ENCODE peak calls at places on chromosomes 1 and 21, in seven cellular contexts. One of them, this sample, is unnamed.
A peak's percentile ranks its signal among the peaks of the same experiment; 100 is the strongest.

GRCh38 chr1:80392529-80392928 is 1386.0 kb upstream of the ADGRL4 start:
- DNase-seq in mesothelial cell of epicardium: no peak
- DNase-seq in GM13976: no peak
- DNase-seq in aorta: no peak
- DNase-seq in NCI-H460: no peak
- DNase-seq in GM12878: no peak
- DNase-seq in activated CD4-positive, alpha-beta T cell treated with anti-CD3 and anti-CD28 coated beads, Interleukin-2, amount 50 U/mL, for 1 hour: no peak
- DNase-seq in this sample: no peak

GRCh38 chr1:29668761-29669487 is 432.6 kb downstream of the PTPRU start:
- DNase-seq in mesothelial cell of epicardium: no peak
- DNase-seq in GM13976: no peak
- DNase-seq in aorta: no peak
- DNase-seq in NCI-H460: no peak
- DNase-seq in GM12878: no peak
- DNase-seq in activated CD4-positive, alpha-beta T cell treated with anti-CD3 and anti-CD28 coated beads, Interleukin-2, amount 50 U/mL, for 1 hour: no peak
- DNase-seq in this sample: no peak

GRCh38 chr1:36083635-36084501 is at the start of gene TEKT2:
- DNase-seq in mesothelial cell of epicardium: peak; percentile 63
- DNase-seq in GM13976: peak; percentile 71
- DNase-seq in aorta: no peak
- DNase-seq in NCI-H460: no peak
- DNase-seq in GM12878: no peak
- DNase-seq in activated CD4-positive, alpha-beta T cell treated with anti-CD3 and anti-CD28 coated beads, Interleukin-2, amount 50 U/mL, for 1 hour: no peak
- DNase-seq in this sample: peak; percentile 47

GRCh38 chr1:88075813-88076212 is 608.3 kb upstream of the PKN2 start:
- DNase-seq in mesothelial cell of epicardium: no peak
- DNase-seq in GM13976: no peak
- DNase-seq in aorta: no peak
- DNase-seq in NCI-H460: no peak
- DNase-seq in GM12878: no peak
- DNase-seq in activated CD4-positive, alpha-beta T cell treated with anti-CD3 and anti-CD28 coated beads, Interleukin-2, amount 50 U/mL, for 1 hour: no peak
- DNase-seq in this sample: no peak

GRCh38 chr1:11539850-11540772 is 61.2 kb downstream of the DISP3 start:
- DNase-seq in mesothelial cell of epicardium: no peak
- DNase-seq in GM13976: no peak
- DNase-seq in aorta: peak; percentile 22
- DNase-seq in NCI-H460: no peak
- DNase-seq in GM12878: no peak
- DNase-seq in activated CD4-positive, alpha-beta T cell treated with anti-CD3 and anti-CD28 coated beads, Interleukin-2, amount 50 U/mL, for 1 hour: no peak
- DNase-seq in this sample: no peak

GRCh38 chr1:233909195-233909594 is 4.7 kb downstream of the SLC35F3 start:
- DNase-seq in mesothelial cell of epicardium: no peak
- DNase-seq in GM13976: no peak
- DNase-seq in aorta: no peak
- DNase-seq in NCI-H460: no peak
- DNase-seq in GM12878: no peak
- DNase-seq in activated CD4-positive, alpha-beta T cell treated with anti-CD3 and anti-CD28 coated beads, Interleukin-2, amount 50 U/mL, for 1 hour: no peak
- DNase-seq in this sample: no peak

GRCh38 chr1:55955237-55955636 is 624.1 kb downstream of the PLPP3 start:
- DNase-seq in mesothelial cell of epicardium: no peak
- DNase-seq in GM13976: no peak
- DNase-seq in aorta: no peak
- DNase-seq in NCI-H460: no peak
- DNase-seq in GM12878: no peak
- DNase-seq in activated CD4-positive, alpha-beta T cell treated with anti-CD3 and anti-CD28 coated beads, Interleukin-2, amount 50 U/mL, for 1 hour: no peak
- DNase-seq in this sample: no peak

GRCh38 chr1:24562625-24563024 is 6.7 kb downstream of the NCMAP start:
- DNase-seq in mesothelial cell of epicardium: no peak
- DNase-seq in GM13976: no peak
- DNase-seq in aorta: no peak
- DNase-seq in NCI-H460: no peak
- DNase-seq in GM12878: no peak
- DNase-seq in activated CD4-positive, alpha-beta T cell treated with anti-CD3 and anti-CD28 coated beads, Interleukin-2, amount 50 U/mL, for 1 hour: no peak
- DNase-seq in this sample: no peak

GRCh38 chr1:113813218-113813617 is 942 bp upstream of the RSBN1 start:
- DNase-seq in mesothelial cell of epicardium: no peak
- DNase-seq in GM13976: no peak
- DNase-seq in aorta: no peak
- DNase-seq in NCI-H460: no peak
- DNase-seq in GM12878: no peak
- DNase-seq in activated CD4-positive, alpha-beta T cell treated with anti-CD3 and anti-CD28 coated beads, Interleukin-2, amount 50 U/mL, for 1 hour: no peak
- DNase-seq in this sample: no peak

GRCh38 chr1:60960846-60961542 is 121.4 kb upstream of the NFIA start:
- DNase-seq in mesothelial cell of epicardium: no peak
- DNase-seq in GM13976: no peak
- DNase-seq in aorta: peak; percentile 66
- DNase-seq in NCI-H460: no peak
- DNase-seq in GM12878: no peak
- DNase-seq in activated CD4-positive, alpha-beta T cell treated with anti-CD3 and anti-CD28 coated beads, Interleukin-2, amount 50 U/mL, for 1 hour: no peak
- DNase-seq in this sample: no peak

GRCh38 chr1:30397576-30397975 is 325.8 kb downstream of the MATN1 start:
- DNase-seq in mesothelial cell of epicardium: no peak
- DNase-seq in GM13976: no peak
- DNase-seq in aorta: peak; percentile 9
- DNase-seq in NCI-H460: no peak
- DNase-seq in GM12878: no peak
- DNase-seq in activated CD4-positive, alpha-beta T cell treated with anti-CD3 and anti-CD28 coated beads, Interleukin-2, amount 50 U/mL, for 1 hour: no peak
- DNase-seq in this sample: no peak

GRCh38 chr1:48047116-48047515 is 49.9 kb upstream of the TRABD2B start:
- DNase-seq in mesothelial cell of epicardium: no peak
- DNase-seq in GM13976: no peak
- DNase-seq in aorta: no peak
- DNase-seq in NCI-H460: no peak
- DNase-seq in GM12878: no peak
- DNase-seq in activated CD4-positive, alpha-beta T cell treated with anti-CD3 and anti-CD28 coated beads, Interleukin-2, amount 50 U/mL, for 1 hour: no peak
- DNase-seq in this sample: no peak

GRCh38 chr21:37916795-37917142 is 512 bp upstream of the KCNJ6 start:
- DNase-seq in mesothelial cell of epicardium: no peak
- DNase-seq in GM13976: no peak
- DNase-seq in aorta: no peak
- DNase-seq in NCI-H460: no peak
- DNase-seq in GM12878: no peak
- DNase-seq in activated CD4-positive, alpha-beta T cell treated with anti-CD3 and anti-CD28 coated beads, Interleukin-2, amount 50 U/mL, for 1 hour: no peak
- DNase-seq in this sample: no peak

GRCh38 chr1:225882008-225882698 is at the start of gene TMEM63A:
- DNase-seq in mesothelial cell of epicardium: peak; percentile 78
- DNase-seq in GM13976: peak; percentile 97
- DNase-seq in aorta: peak; percentile 96
- DNase-seq in NCI-H460: peak; percentile 81
- DNase-seq in GM12878: peak; percentile 40
- DNase-seq in activated CD4-positive, alpha-beta T cell treated with anti-CD3 and anti-CD28 coated beads, Interleukin-2, amount 50 U/mL, for 1 hour: peak; percentile 94
- DNase-seq in this sample: no peak

GRCh38 chr1:59952065-59952464 is 25.5 kb upstream of the CYP2J2 start:
- DNase-seq in mesothelial cell of epicardium: no peak
- DNase-seq in GM13976: no peak
- DNase-seq in aorta: no peak
- DNase-seq in NCI-H460: no peak
- DNase-seq in GM12878: no peak
- DNase-seq in activated CD4-positive, alpha-beta T cell treated with anti-CD3 and anti-CD28 coated beads, Interleukin-2, amount 50 U/mL, for 1 hour: no peak
- DNase-seq in this sample: no peak

GRCh38 chr1:112359961-112360767 is 35.9 kb upstream of the CTTNBP2NL start:
- DNase-seq in mesothelial cell of epicardium: no peak
- DNase-seq in GM13976: no peak
- DNase-seq in aorta: peak; percentile 80
- DNase-seq in NCI-H460: no peak
- DNase-seq in GM12878: no peak
- DNase-seq in activated CD4-positive, alpha-beta T cell treated with anti-CD3 and anti-CD28 coated beads, Interleukin-2, amount 50 U/mL, for 1 hour: no peak
- DNase-seq in this sample: no peak

GRCh38 chr1:119773711-119774241 is 5.1 kb upstream of the HMGCS2 start:
- DNase-seq in mesothelial cell of epicardium: no peak
- DNase-seq in GM13976: no peak
- DNase-seq in aorta: no peak
- DNase-seq in NCI-H460: no peak
- DNase-seq in GM12878: no peak
- DNase-seq in activated CD4-positive, alpha-beta T cell treated with anti-CD3 and anti-CD28 coated beads, Interleukin-2, amount 50 U/mL, for 1 hour: no peak
- DNase-seq in this sample: no peak

GRCh38 chr1:156119503-156120209 is 5.1 kb downstream of the LMNA start:
- DNase-seq in mesothelial cell of epicardium: no peak
- DNase-seq in GM13976: no peak
- DNase-seq in aorta: peak; percentile 75
- DNase-seq in NCI-H460: no peak
- DNase-seq in GM12878: no peak
- DNase-seq in activated CD4-positive, alpha-beta T cell treated with anti-CD3 and anti-CD28 coated beads, Interleukin-2, amount 50 U/mL, for 1 hour: no peak
- DNase-seq in this sample: no peak

GRCh38 chr1:2459757-2460156 is 16.3 kb upstream of the PLCH2 start:
- DNase-seq in mesothelial cell of epicardium: no peak
- DNase-seq in GM13976: no peak
- DNase-seq in aorta: no peak
- DNase-seq in NCI-H460: no peak
- DNase-seq in GM12878: no peak
- DNase-seq in activated CD4-positive, alpha-beta T cell treated with anti-CD3 and anti-CD28 coated beads, Interleukin-2, amount 50 U/mL, for 1 hour: no peak
- DNase-seq in this sample: no peak

GRCh38 chr1:61808968-61809367 is 66.7 kb downstream of the PATJ start:
- DNase-seq in mesothelial cell of epicardium: no peak
- DNase-seq in GM13976: no peak
- DNase-seq in aorta: no peak
- DNase-seq in NCI-H460: no peak
- DNase-seq in GM12878: no peak
- DNase-seq in activated CD4-positive, alpha-beta T cell treated with anti-CD3 and anti-CD28 coated beads, Interleukin-2, amount 50 U/mL, for 1 hour: no peak
- DNase-seq in this sample: no peak

This sample was measured in NCI-H2081 treated with DMSO at 0.1 percent for 48 hours.